ENCODE peak calls at places on chromosomes 12 and 14, in seven cellular contexts. T is mammary epithelial cell, X is HepG2, S is MM.1S, Y is PC-9, H is GM23248, V is mesenchymal stem cell. W is an unnamed sample.

GRCh38 chr12:42760550-42760949 is 171.0 kb upstream of the PRICKLE1 start:
- DNase-seq in S (no peak), T (no peak), Y (peak; percentile 76), V (peak; percentile 15), H (no peak), X (no peak), W (no peak)

GRCh38 chr12:25806271-25806670 is 152.2 kb upstream of the RASSF8 start:
- DNase-seq in H (peak; percentile 59), V (no peak), X (no peak), Y (no peak), T (peak; percentile 76), S (peak; percentile 49), W (peak; percentile 59)

GRCh38 chr12:115763982-115764621 is 513.4 kb downstream of the MED13L start:
- DNase-seq in S (no peak), V (peak; percentile 23), T (no peak), Y (no peak), H (no peak), X (peak; percentile 59), W (no peak)

GRCh38 chr12:47067176-47067575 is 12.2 kb upstream of the PCED1B start:
- DNase-seq in V (no peak), S (no peak), Y (no peak), T (no peak), H (no peak), X (no peak), W (no peak)

GRCh38 chr14:50520947-50521815 is 11.2 kb downstream of the MAP4K5 start:
- DNase-seq in H (peak; percentile 90), S (no peak), X (no peak), Y (peak; percentile 85), V (peak; percentile 65), T (peak; percentile 93), W (peak; percentile 89)

GRCh38 chr12:132522586-132523380 is 32.8 kb downstream of the FBRSL1 start:
- DNase-seq in X (no peak), V (no peak), T (no peak), S (no peak), H (no peak), Y (no peak), W (no peak)

GRCh38 chr14:105487449-105487985 is 831 bp downstream of the CRIP1 start:
- DNase-seq in S (peak; percentile 56), V (no peak), H (no peak), T (no peak), Y (no peak), X (no peak), W (no peak)

GRCh38 chr14:92959761-92960680 is 37.1 kb downstream of the CHGA start:
- DNase-seq in H (no peak), Y (no peak), T (no peak), X (no peak), V (no peak), S (no peak), W (no peak)

GRCh38 chr14:76826122-76826521 is at the start of gene LRRC74A:
- DNase-seq in V (no peak), S (no peak), X (no peak), T (peak; percentile 45), H (peak; percentile 17), Y (no peak), W (no peak)

GRCh38 chr12:113075137-113075683 is 18.7 kb downstream of the DTX1 start:
- DNase-seq in X (no peak), S (peak; percentile 36), T (no peak), V (no peak), Y (no peak), H (no peak), W (no peak)

GRCh38 chr14:23376477-23377200 is at the start of gene CMTM5:
- DNase-seq in S (no peak), V (no peak), X (no peak), Y (no peak), H (no peak), T (no peak), W (no peak)

GRCh38 chr12:6618483-6618882 is 11.3 kb upstream of the CHD4 start:
- DNase-seq in V (no peak), Y (no peak), H (no peak), S (no peak), X (no peak), T (no peak), W (no peak)

GRCh38 chr12:132282031-132282949 is 47.1 kb downstream of the GALNT9 start:
- DNase-seq in V (no peak), X (peak; percentile 35), T (no peak), H (no peak), S (no peak), Y (no peak), W (no peak)

GRCh38 chr14:101681795-101682194 is 79.7 kb upstream of the PPP2R5C start:
- DNase-seq in H (no peak), V (no peak), X (no peak), T (no peak), S (no peak), Y (no peak), W (no peak)

GRCh38 chr12:40146800-40147797 is 41.2 kb upstream of the SLC2A13 start:
- DNase-seq in H (no peak), Y (no peak), V (no peak), X (no peak), S (no peak), T (no peak), W (no peak)

GRCh38 chr14:22179190-22179589 is 409.8 kb downstream of the DAD1 start:
- DNase-seq in X (no peak), V (no peak), S (no peak), H (no peak), Y (no peak), T (no peak), W (no peak)

GRCh38 chr14:100604126-100604501 is 16.9 kb upstream of the BEGAIN start:
- DNase-seq in S (no peak), V (no peak), Y (no peak), H (no peak), X (no peak), T (no peak), W (no peak)

GRCh38 chr12:90015228-90015627 is 306.6 kb upstream of the ATP2B1 start:
- DNase-seq in V (no peak), H (peak; percentile 71), T (peak; percentile 44), S (no peak), X (no peak), Y (no peak), W (peak; percentile 73)

GRCh38 chr12:52235001-52235760 is 2.1 kb downstream of the KRT7 start:
- DNase-seq in Y (peak; percentile 37), V (no peak), X (no peak), H (peak; percentile 66), S (no peak), T (no peak), W (no peak)

GRCh38 chr12:67155863-67156262 is 113.3 kb upstream of the CAND1 start:
- DNase-seq in T (peak; percentile 77), X (no peak), Y (peak; percentile 49), S (no peak), H (peak; percentile 51), V (no peak), W (peak; percentile 26)

GRCh38 chr14:90558983-90559590 is 162.3 kb downstream of the CALM1 start:
- DNase-seq in X (no peak), V (no peak), Y (no peak), S (no peak), T (no peak), H (no peak), W (no peak)

GRCh38 chr14:68771631-68772030 is 21.2 kb downstream of the ZFP36L1 start:
- DNase-seq in X (no peak), T (no peak), Y (no peak), S (no peak), H (no peak), V (no peak), W (no peak)

GRCh38 chr14:37816135-37816534 is 220.7 kb downstream of the TTC6 start:
- DNase-seq in S (no peak), X (no peak), T (no peak), Y (no peak), V (no peak), H (no peak), W (no peak)

GRCh38 chr12:77941396-77941795 is 110.7 kb downstream of the NAV3 start:
- DNase-seq in S (no peak), T (no peak), Y (no peak), V (peak; percentile 31), X (no peak), H (peak; percentile 21), W (no peak)

GRCh38 chr12:77940566-77940965 is 109.9 kb downstream of the NAV3 start:
- DNase-seq in H (peak; percentile 72), V (peak; percentile 74), X (no peak), S (no peak), Y (no peak), T (peak; percentile 46), W (no peak)

GRCh38 chr12:77940011-77940423 is 109.3 kb downstream of the NAV3 start:
- DNase-seq in Y (peak; percentile 74), T (peak; percentile 89), V (peak; percentile 88), S (no peak), H (peak; percentile 93), X (no peak), W (peak; percentile 92)

GRCh38 chr12:77946541-77947021 is 115.9 kb downstream of the NAV3 start:
- DNase-seq in H (peak; percentile 58), V (no peak), X (no peak), Y (no peak), S (no peak), T (peak; percentile 10), W (peak; percentile 51)

GRCh38 chr12:77943466-77943865 is 112.8 kb downstream of the NAV3 start:
- DNase-seq in V (peak; percentile 71), H (peak; percentile 88), X (no peak), Y (no peak), S (no peak), T (peak; percentile 87), W (peak; percentile 82)
- H3K4me1 ChIP-seq in V (peaks cover 3% of the 10 kb centered on the region), H (peaks cover 62% of the 10 kb centered on the region), X (no peaks in the 10 kb centered on the region), Y (peaks cover 38% of the 10 kb centered on the region), S (no peaks in the 10 kb centered on the region), T (peaks cover 33% of the 10 kb centered on the region), W (peaks cover 26% of the 10 kb centered on the region)

GRCh38 chr14:26255213-26255612 is 342.6 kb downstream of the NOVA1 start:
- DNase-seq in V (peak; percentile 39), X (no peak), Y (no peak), T (no peak), H (peak; percentile 64), S (no peak), W (peak; percentile 0)

GRCh38 chr14:26252176-26252575 is 345.7 kb downstream of the NOVA1 start:
- DNase-seq in X (no peak), Y (no peak), H (no peak), S (no peak), T (no peak), V (no peak), W (no peak)
- H2AFZ ChIP-seq in X (no peak overlapping the region), Y (no peak overlapping the region), H (no peak overlapping the region), S (no peak overlapping the region), T (no peak overlapping the region), V (no peak overlapping the region), W (no peak overlapping the region)

GRCh38 chr14:64217318-64217717 is 76.9 kb downstream of the ESR2 start:
- DNase-seq in X (no peak), Y (no peak), V (no peak), T (no peak), H (no peak), S (peak; percentile 44), W (no peak)
- H3K4me1 ChIP-seq in X (no peaks in the 10 kb centered on the region), Y (no peaks in the 10 kb centered on the region), V (peaks cover 5% of the 10 kb centered on the region), T (no peaks in the 10 kb centered on the region), H (no peaks in the 10 kb centered on the region), S (peaks cover 18% of the 10 kb centered on the region), W (no peaks in the 10 kb centered on the region)

DNA sequence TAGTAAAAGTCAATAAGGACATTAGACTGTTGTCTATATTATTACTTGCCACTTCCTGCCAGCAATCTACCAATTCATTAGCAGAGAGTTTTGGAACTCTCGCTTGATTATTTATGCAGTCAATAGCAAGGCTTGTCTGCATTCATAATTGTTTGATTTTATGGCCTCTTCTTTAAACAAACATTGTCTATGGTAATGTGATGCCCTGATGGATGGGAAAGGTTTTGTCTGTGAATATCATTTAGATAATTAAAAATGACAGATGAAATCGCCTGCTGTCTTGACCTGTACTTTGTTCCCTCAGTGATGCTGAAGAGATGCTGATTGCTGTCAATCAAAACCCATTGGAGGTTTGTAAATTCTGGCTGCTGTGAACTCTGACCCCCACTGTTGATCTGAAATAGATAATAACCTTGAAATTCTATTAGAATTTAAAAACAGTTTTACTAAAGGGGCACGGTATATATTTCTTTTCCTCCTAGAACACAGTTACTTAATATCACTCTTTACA is 455.3 kb downstream of the NPAS3 start:
- DNase-seq in T (no peak), S (no peak), H (no peak), V (no peak), Y (no peak), X (no peak), W (no peak)
- H2AFZ ChIP-seq in T (no peak overlapping the region), S (no peak overlapping the region), H (no peak overlapping the region), V (no peak overlapping the region), Y (no peak overlapping the region), X (no peak overlapping the region), W (no peak overlapping the region)